ENCODE peak calls at places on chromosomes 3 and 15, in five cellular contexts. N is progenitor cell of endocrine pancreas; U is effector CD4-positive, alpha-beta T cell; X is EL; O is GM20000. L is an unnamed sample.

GRCh38 chr15:33706173-33706572 is 262.1 kb upstream of the CHRM5 start:
- DNase-seq in N (no peak), U (no peak), X (no peak), O (no peak), L (no peak)

GRCh38 chr3:184690236-184690883 is 21.5 kb downstream of the MAGEF1 start:
- DNase-seq in N (no peak), U (no peak), X (no peak), O (no peak), L (no peak)

GRCh38 chr15:52255935-52256334 is 39.7 kb downstream of the MYO5C start:
- DNase-seq in N (no peak), U (no peak), X (no peak), O (no peak), L (no peak)

GRCh38 chr3:156628836-156629618 is 45.4 kb upstream of the TIPARP start:
- DNase-seq in N (no peak), U (no peak), X (no peak), O (no peak), L (no peak)

GRCh38 chr3:11095932-11096265 is 58.4 kb upstream of the HRH1 start:
- DNase-seq in N (no peak), U (no peak), X (no peak), O (no peak), L (no peak)

GRCh38 chr3:197380786-197381185 is 82.4 kb upstream of the DLG1 start:
- DNase-seq in N (no peak), U (no peak), X (no peak), O (no peak), L (no peak)

GRCh38 chr15:66723826-66724731 is 22.0 kb downstream of the SMAD6 start:
- DNase-seq in N (no peak), U (no peak), X (no peak), O (no peak), L (no peak)

GRCh38 chr15:63531586-63531985 is 27.2 kb downstream of the USP3 start:
- DNase-seq in N (no peak), U (no peak), X (no peak), O (no peak), L (no peak)

GRCh38 chr3:2921903-2922302 is 188.3 kb downstream of the IL5RA start:
- DNase-seq in N (no peak), U (no peak), X (no peak), O (peak), L (no peak)

GRCh38 chr15:99014803-99015676 is 7.4 kb upstream of the PGPEP1L start:
- DNase-seq in N (peak), U (no peak), X (peak), O (peak), L (no peak)

GRCh38 chr3:188520466-188520865 is 366.5 kb downstream of the LPP start:
- DNase-seq in N (no peak), U (no peak), X (no peak), O (no peak), L (no peak)

GRCh38 chr15:59917504-59918157 is 86.5 kb upstream of the FOXB1 start:
- DNase-seq in N (peak), U (peak), X (peak), O (peak), L (peak)

GRCh38 chr3:93991286-93992030 is 11.5 kb downstream of the ARL13B start:
- DNase-seq in N (no peak), U (no peak), X (no peak), O (no peak), L (no peak)

GRCh38 chr3:127706785-127707351 is 34.1 kb downstream of the ABTB1 start:
- DNase-seq in N (no peak), U (no peak), X (no peak), O (no peak), L (no peak)

GRCh38 chr3:147298511-147298982 is 107.8 kb downstream of the ZIC4 start:
- DNase-seq in N (no peak), U (no peak), X (peak), O (no peak), L (no peak)

GRCh38 chr15:101355678-101356464 is 60.8 kb upstream of the SNRPA1 start:
- DNase-seq in N (no peak), U (no peak), X (no peak), O (no peak), L (no peak)

GRCh38 chr15:34217587-34218225 is 7.1 kb upstream of the EMC4 start:
- DNase-seq in N (no peak), U (no peak), X (peak), O (no peak), L (no peak)

GRCh38 chr3:172522871-172523818 is at the start of gene TNFSF10:
- DNase-seq in N (no peak), U (peak), X (peak), O (peak), L (peak)

GRCh38 chr3:4493008-4493930 is at the start of gene ITPR1:
- DNase-seq in N (peak), U (peak), X (peak), O (peak), L (peak)

GRCh38 chr3:100041328-100041749 is 73.0 kb downstream of the FILIP1L start:
- DNase-seq in N (no peak), U (no peak), X (peak), O (no peak), L (no peak)